ENCODE peak calls at places on chromosomes 6 and 20, in eight cellular contexts. U is A549; X is left ventricle myocardium inferior; I is CD4-positive, alpha-beta T cell; O is astrocyte; F is dorsolateral prefrontal cortex; B is uterus; K is brain microvascular endothelial cell. Z is an unnamed sample.

GRCh38 chr6:75467284-75467683 is 26.3 kb downstream of the FILIP1 start:
- DNase-seq in O (no peak), I (no peak), U (no peak), F (no peak), B (no peak), K (no peak), X (no peak), Z (no peak)

GRCh38 chr6:39047434-39048327 is 900 bp upstream of the GLP1R start:
- DNase-seq in B (no peak), F (no peak), I (no peak), X (no peak), K (no peak), O (no peak), U (no peak), Z (no peak)

GRCh38 chr20:62179162-62179504 is 3.7 kb upstream of the MTG2 start:
- DNase-seq in O (no peak), U (no peak), I (no peak), X (no peak), K (no peak), F (no peak), B (no peak), Z (no peak)

GRCh38 chr6:73107016-73107415 is 118.3 kb downstream of the KHDC1L start:
- DNase-seq in U (no peak), B (no peak), K (no peak), X (no peak), F (no peak), O (no peak), I (no peak), Z (no peak)

GRCh38 chr6:159727717-159728440 is 573 bp downstream of the WTAP start:
- DNase-seq in I (peak), U (peak), F (no peak), O (no peak), X (no peak), K (peak), B (no peak), Z (no peak)

GRCh38 chr20:13449868-13450441 is 188.8 kb downstream of the TASP1 start:
- DNase-seq in X (no peak), F (no peak), K (peak), U (no peak), B (no peak), O (no peak), I (no peak), Z (no peak)

GRCh38 chr20:51456511-51457280 is 85.8 kb downstream of the NFATC2 start:
- DNase-seq in B (peak), U (peak), X (peak), O (peak), I (no peak), F (peak), K (peak), Z (peak)

GRCh38 chr6:44649365-44650025 is 262.0 kb downstream of the CDC5L start:
- DNase-seq in F (no peak), X (no peak), U (no peak), I (no peak), K (no peak), O (peak), B (no peak), Z (no peak)

GRCh38 chr6:41651962-41652657 is 13.8 kb downstream of the MDFI start:
- DNase-seq in U (no peak), B (no peak), I (no peak), F (no peak), K (no peak), O (no peak), X (no peak), Z (peak)

GRCh38 chr6:28580484-28580883 is 54.8 kb downstream of the GPX5 start:
- DNase-seq in U (no peak), O (no peak), B (no peak), F (no peak), I (no peak), K (no peak), X (no peak), Z (no peak)

GRCh38 chr20:44745560-44746366 is at the start of gene KCNK15:
- DNase-seq in K (no peak), U (no peak), X (peak), I (peak), O (no peak), F (no peak), B (peak), Z (peak)

GRCh38 chr6:125393449-125393858 is 91.7 kb upstream of the HDDC2 start:
- DNase-seq in B (no peak), O (no peak), X (no peak), F (no peak), I (no peak), U (no peak), K (no peak), Z (no peak)

GRCh38 chr6:163940705-163941470 is 526.4 kb downstream of the QKI start:
- DNase-seq in I (no peak), B (no peak), K (no peak), U (no peak), F (no peak), X (no peak), O (peak), Z (no peak)

GRCh38 chr6:16727996-16728395 is 33.3 kb downstream of the ATXN1 start:
- DNase-seq in K (no peak), B (no peak), O (no peak), F (no peak), I (no peak), X (no peak), U (no peak), Z (no peak)

GRCh38 chr20:19880256-19881079 is 122.4 kb downstream of the RIN2 start:
- DNase-seq in F (no peak), U (peak), O (peak), K (peak), B (no peak), I (no peak), X (no peak), Z (no peak)

GRCh38 chr20:62952373-62953166 is at the start of gene SLC17A9:
- DNase-seq in K (peak), X (peak), I (no peak), U (no peak), O (peak), F (no peak), B (peak), Z (peak)

GRCh38 chr20:50635676-50636600 is 55.4 kb downstream of the RIPOR3 start:
- DNase-seq in K (peak), I (peak), B (peak), X (peak), F (no peak), O (no peak), U (peak), Z (peak)

GRCh38 chr20:33475381-33476160 is 14.3 kb upstream of the CBFA2T2 start:
- DNase-seq in U (no peak), O (no peak), B (no peak), I (no peak), X (no peak), F (no peak), K (no peak), Z (no peak)
- H3K27ac ChIP-seq in U (no peak), O (no peak), B (no peak), I (no peak), X (no peak), F (no peak), K (no peak), Z (no peak)

DNA sequence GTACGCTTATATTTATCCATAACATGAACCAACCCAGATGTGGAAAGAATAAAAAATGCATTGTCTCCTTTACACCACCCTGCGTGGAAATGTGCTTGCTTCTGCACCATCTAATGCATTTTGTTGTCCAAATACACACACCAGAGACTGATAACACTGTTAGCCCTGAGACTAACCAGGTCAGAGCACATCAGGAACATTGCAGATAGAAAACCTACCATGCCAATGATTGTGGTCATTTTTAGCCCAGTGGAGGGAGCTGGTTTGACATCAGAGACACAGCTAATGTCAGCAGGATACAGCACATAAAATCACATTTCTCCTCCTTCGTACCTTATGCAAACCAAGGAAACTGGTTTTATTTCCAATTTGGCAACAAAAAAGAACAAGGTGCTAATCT is 528.7 kb downstream of the DOK5 start:
- DNase-seq in K (no peak), O (no peak), U (no peak), B (no peak), I (no peak), X (no peak), F (no peak), Z (no peak)
- TF ChIP-seq CTCF in K (no peak), O (no peak), U (no peak), B (no peak), I (no peak), X (peak), F (no peak), Z (no peak)

GRCh38 chr20:48832423-48832735 is 4.6 kb upstream of the PREX1 start:
- DNase-seq in K (no peak), O (no peak), U (no peak), X (no peak), F (peak), I (no peak), B (no peak), Z (no peak)
- H3K27ac ChIP-seq in K (no peak), O (no peak), U (peak), X (peak), F (peak), I (no peak), B (no peak), Z (no peak)

DNA sequence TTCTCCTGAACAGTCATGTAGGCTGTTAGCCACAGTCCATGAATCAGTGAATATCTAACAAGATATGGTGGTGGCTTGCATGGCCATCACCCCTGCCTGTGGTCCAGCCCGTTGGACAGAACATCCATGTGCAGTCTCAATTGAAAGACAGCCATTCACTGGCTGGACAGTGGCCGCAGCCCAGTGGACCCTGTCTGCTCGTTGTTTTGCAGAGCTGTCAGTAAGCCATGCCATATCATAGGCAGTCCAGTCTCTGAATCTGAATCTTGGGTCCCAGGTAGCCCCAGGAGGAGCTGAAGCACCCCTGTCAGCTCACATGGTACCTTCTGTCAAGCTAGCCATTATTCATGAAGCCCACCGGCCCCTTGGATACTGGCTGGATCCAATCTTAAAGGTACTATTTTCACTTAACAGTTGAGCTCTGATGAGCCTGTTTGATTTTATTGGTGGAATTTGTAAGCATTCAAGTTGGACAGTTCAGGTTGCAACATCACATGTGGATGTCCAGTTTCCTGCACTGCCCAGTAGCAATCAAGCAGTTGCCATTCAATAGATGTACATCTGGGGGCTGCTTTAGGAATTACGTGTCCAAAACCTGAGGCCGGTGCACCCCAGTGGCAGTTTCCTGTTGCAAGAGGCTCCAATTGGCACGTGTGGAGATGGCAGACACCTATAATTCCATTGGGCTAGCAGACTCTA is 37.8 kb downstream of the SERPINB1 start:
- DNase-seq in O (no peak), I (no peak), U (no peak), F (no peak), B (no peak), X (no peak), K (no peak), Z (no peak)
- TF ChIP-seq CTCF in O (no peak), I (no peak), U (no peak), F (no peak), B (no peak), X (no peak), K (no peak), Z (no peak)

DNA sequence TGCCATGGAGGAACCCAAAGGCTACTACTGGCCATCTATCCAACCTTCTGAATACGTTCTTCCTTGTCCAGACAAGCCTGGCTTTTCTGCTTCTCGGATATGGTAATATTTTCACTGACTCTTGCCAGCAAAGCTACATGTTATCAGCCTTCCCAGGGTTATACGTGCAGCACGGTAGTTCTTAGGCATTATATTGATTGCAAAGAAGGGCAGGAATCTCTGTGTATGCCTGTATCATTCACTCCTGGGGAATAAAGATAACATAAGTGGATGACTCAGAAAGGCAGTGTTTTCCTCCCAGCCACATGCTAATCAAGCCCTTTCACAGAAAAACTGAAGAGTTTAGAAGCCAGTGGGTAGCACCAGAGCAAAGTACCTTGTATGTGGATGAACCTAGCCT is 98.7 kb downstream of the ADGRG6 start:
- DNase-seq in O (peak), B (no peak), K (peak), F (no peak), I (no peak), X (no peak), U (no peak), Z (no peak)
- H3K27ac ChIP-seq in O (peak), B (no peak), K (peak), F (no peak), I (no peak), X (no peak), U (no peak), Z (no peak)

GRCh38 chr20:60037120-60037499 is 78.9 kb downstream of the CDH26 start:
- DNase-seq in I (no peak), X (no peak), O (peak), B (no peak), F (no peak), K (peak), U (peak), Z (no peak)
- TF ChIP-seq CTCF in I (no peak), X (no peak), O (peak), B (no peak), F (no peak), K (peak), U (no peak), Z (no peak)

DNA sequence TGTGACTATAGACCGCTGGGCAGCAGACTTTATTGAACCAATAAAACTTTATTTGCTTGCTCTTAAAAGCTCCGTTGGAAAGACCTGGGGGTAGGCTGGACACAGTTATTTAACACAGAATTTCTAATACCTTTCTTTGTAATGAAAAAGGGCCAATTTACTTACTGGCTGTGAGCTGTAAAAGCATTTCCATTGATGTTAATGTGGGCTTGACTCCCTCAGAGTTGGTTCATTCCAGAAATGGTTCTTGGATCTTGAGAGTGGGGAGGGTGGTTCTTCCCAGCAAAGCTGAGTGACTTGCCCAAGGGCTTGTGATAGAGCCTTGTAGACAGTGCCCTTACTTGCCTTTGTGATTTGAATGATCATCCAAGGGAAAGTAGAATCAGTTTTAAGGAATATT is 100.6 kb downstream of the SOX4 start:
- DNase-seq in I (no peak), B (no peak), K (no peak), U (no peak), F (no peak), O (no peak), X (no peak), Z (no peak)
- H3K27ac ChIP-seq in I (no peak), B (no peak), K (no peak), U (no peak), F (no peak), O (no peak), X (no peak), Z (no peak)

GRCh38 chr6:116392158-116393032 is 21.6 kb downstream of the DSE start:
- DNase-seq in B (no peak), U (no peak), I (no peak), F (no peak), X (no peak), O (peak), K (peak), Z (no peak)

GRCh38 chr6:116396451-116396850 is 25.7 kb downstream of the DSE start:
- DNase-seq in I (no peak), U (no peak), F (no peak), K (no peak), O (peak), X (no peak), B (no peak), Z (no peak)

GRCh38 chr6:116395647-116396046 is 24.9 kb downstream of the DSE start:
- DNase-seq in B (no peak), X (no peak), I (no peak), F (no peak), O (no peak), K (no peak), U (no peak), Z (no peak)

GRCh38 chr6:116390571-116390970 is 19.8 kb downstream of the DSE start:
- DNase-seq in I (no peak), B (no peak), U (no peak), K (no peak), O (no peak), F (no peak), X (no peak), Z (no peak)

GRCh38 chr6:116393430-116393829 is 22.7 kb downstream of the DSE start:
- DNase-seq in U (no peak), O (no peak), I (no peak), K (no peak), X (no peak), B (no peak), F (no peak), Z (no peak)
- TF ChIP-seq CTCF in U (no peak), O (no peak), I (no peak), K (peak), X (no peak), B (no peak), F (no peak), Z (no peak)

GRCh38 chr20:59385461-59385860 is 85.0 kb downstream of the EDN3 start:
- DNase-seq in K (no peak), U (no peak), O (no peak), I (no peak), F (no peak), X (no peak), B (no peak), Z (no peak)

GRCh38 chr20:59388402-59388801 is 88.0 kb downstream of the EDN3 start:
- DNase-seq in F (no peak), U (no peak), X (no peak), O (no peak), I (no peak), K (no peak), B (no peak), Z (no peak)

GRCh38 chr20:59390437-59390836 is 90.0 kb downstream of the EDN3 start:
- DNase-seq in O (no peak), X (no peak), B (no peak), F (no peak), K (no peak), U (no peak), I (no peak), Z (no peak)

GRCh38 chr20:59386819-59387218 is 86.4 kb downstream of the EDN3 start:
- DNase-seq in I (no peak), O (no peak), K (no peak), B (no peak), X (no peak), F (no peak), U (no peak), Z (no peak)

GRCh38 chr20:59387891-59388290 is 87.5 kb downstream of the EDN3 start:
- DNase-seq in B (no peak), O (no peak), X (no peak), F (no peak), K (no peak), I (no peak), U (no peak), Z (no peak)
- H3K27ac ChIP-seq in B (no peak), O (no peak), X (no peak), F (no peak), K (no peak), I (no peak), U (no peak), Z (no peak)